ENCODE peak calls at places on chromosomes 7 and 10, in four cellular contexts. J, Z, Y and H are unnamed samples.

GRCh38 chr10:128062837-128063563 is 63.2 kb downstream of the MKI67 start:
- DNase-seq in J (no peak), Y (no peak), Z (peak), H (no peak)

GRCh38 chr7:121797283-121798037 is 75.5 kb upstream of the PTPRZ1 start:
- DNase-seq in Y (no peak), J (no peak), Z (no peak), H (no peak)

GRCh38 chr10:75976681-75977080 is 545.3 kb downstream of the LRMDA start:
- DNase-seq in Y (no peak), J (no peak), Z (no peak), H (no peak)

GRCh38 chr7:41955475-41956243 is 252.8 kb upstream of the INHBA start:
- DNase-seq in Z (no peak), J (no peak), Y (peak), H (peak)

GRCh38 chr7:22356010-22356854 is 722 bp downstream of the RAPGEF5 start:
- DNase-seq in J (peak), Y (no peak), Z (no peak), H (no peak)

GRCh38 chr10:93085272-93085859 is 11.7 kb downstream of the CYP26A1 start:
- DNase-seq in Z (no peak), J (no peak), Y (no peak), H (no peak)

GRCh38 chr7:118185163-118185860 is 1.3 kb downstream of the LSM8 start:
- DNase-seq in J (no peak), Z (no peak), Y (no peak), H (no peak)

GRCh38 chr10:131245475-131246059 is 66.0 kb downstream of the TCERG1L start:
- DNase-seq in Y (no peak), Z (no peak), J (no peak), H (no peak)

GRCh38 chr7:96253441-96253840 is 68.5 kb downstream of the SLC25A13 start:
- DNase-seq in Z (no peak), J (no peak), Y (no peak), H (no peak)